ENCODE peak calls at places on chromosome 14, in five cellular contexts. One of them, this sample, is unnamed.

GRCh38 chr14:31228533-31228932 is 20.9 kb upstream of the HECTD1 start:
- DNase-seq in dorsolateral prefrontal cortex: no peak
- DNase-seq in upper lobe of right lung: no peak
- DNase-seq in brain microvascular endothelial cell: no peak
- DNase-seq in MM.1S: no peak
- DNase-seq in this sample: no peak

GRCh38 chr14:69719501-69719951 is 47.4 kb upstream of the SRSF5 start:
- DNase-seq in dorsolateral prefrontal cortex: no peak
- DNase-seq in upper lobe of right lung: peak
- DNase-seq in brain microvascular endothelial cell: peak
- DNase-seq in MM.1S: no peak
- DNase-seq in this sample: no peak

GRCh38 chr14:23056257-23056955 is 914 bp downstream of the CDH24 start:
- DNase-seq in dorsolateral prefrontal cortex: no peak
- DNase-seq in upper lobe of right lung: peak
- DNase-seq in brain microvascular endothelial cell: peak
- DNase-seq in MM.1S: peak
- DNase-seq in this sample: peak

GRCh38 chr14:23364164-23364571 is 804 bp downstream of the EFS start:
- DNase-seq in dorsolateral prefrontal cortex: peak
- DNase-seq in upper lobe of right lung: no peak
- DNase-seq in brain microvascular endothelial cell: no peak
- DNase-seq in MM.1S: no peak
- DNase-seq in this sample: no peak

GRCh38 chr14:103023881-103024473 is 33.4 kb downstream of the CDC42BPB start:
- DNase-seq in dorsolateral prefrontal cortex: no peak
- DNase-seq in upper lobe of right lung: no peak
- DNase-seq in brain microvascular endothelial cell: peak
- DNase-seq in MM.1S: no peak
- DNase-seq in this sample: no peak

GRCh38 chr14:35416108-35416750 is 11.7 kb upstream of the NFKBIA start:
- DNase-seq in dorsolateral prefrontal cortex: no peak
- DNase-seq in upper lobe of right lung: no peak
- DNase-seq in brain microvascular endothelial cell: no peak
- DNase-seq in MM.1S: peak
- DNase-seq in this sample: no peak

GRCh38 chr14:23800811-23801210 is 152.8 kb upstream of the DHRS4 start:
- DNase-seq in dorsolateral prefrontal cortex: no peak
- DNase-seq in upper lobe of right lung: no peak
- DNase-seq in brain microvascular endothelial cell: no peak
- DNase-seq in MM.1S: no peak
- DNase-seq in this sample: no peak

GRCh38 chr14:88901991-88902390 is 77.5 kb downstream of the TTC8 start:
- DNase-seq in dorsolateral prefrontal cortex: no peak
- DNase-seq in upper lobe of right lung: no peak
- DNase-seq in brain microvascular endothelial cell: no peak
- DNase-seq in MM.1S: no peak
- DNase-seq in this sample: no peak

GRCh38 chr14:44783899-44784298 is 177.8 kb downstream of the KLHL28 start:
- DNase-seq in dorsolateral prefrontal cortex: no peak
- DNase-seq in upper lobe of right lung: no peak
- DNase-seq in brain microvascular endothelial cell: no peak
- DNase-seq in MM.1S: no peak
- DNase-seq in this sample: no peak

GRCh38 chr14:44782775-44783238 is 178.9 kb downstream of the KLHL28 start:
- DNase-seq in dorsolateral prefrontal cortex: no peak
- DNase-seq in upper lobe of right lung: no peak
- DNase-seq in brain microvascular endothelial cell: no peak
- DNase-seq in MM.1S: no peak
- DNase-seq in this sample: no peak

GRCh38 chr14:44788612-44789011 is 173.1 kb downstream of the KLHL28 start:
- DNase-seq in dorsolateral prefrontal cortex: no peak
- DNase-seq in upper lobe of right lung: no peak
- DNase-seq in brain microvascular endothelial cell: no peak
- DNase-seq in MM.1S: no peak
- DNase-seq in this sample: no peak

GRCh38 chr14:44785096-44785495 is 176.7 kb downstream of the KLHL28 start:
- DNase-seq in dorsolateral prefrontal cortex: no peak
- DNase-seq in upper lobe of right lung: no peak
- DNase-seq in brain microvascular endothelial cell: no peak
- DNase-seq in MM.1S: no peak
- DNase-seq in this sample: no peak
- TF ChIP-seq CTCF in dorsolateral prefrontal cortex: no peak
- TF ChIP-seq CTCF in upper lobe of right lung: no peak
- TF ChIP-seq CTCF in brain microvascular endothelial cell: no peak
- TF ChIP-seq CTCF in MM.1S: no peak
- TF ChIP-seq CTCF in this sample: no peak

GRCh38 chr14:67883717-67884116 is 64.1 kb downstream of the RAD51B start:
- DNase-seq in dorsolateral prefrontal cortex: no peak
- DNase-seq in upper lobe of right lung: no peak
- DNase-seq in brain microvascular endothelial cell: no peak
- DNase-seq in MM.1S: peak
- DNase-seq in this sample: no peak
- TF ChIP-seq CTCF in dorsolateral prefrontal cortex: peak
- TF ChIP-seq CTCF in upper lobe of right lung: peak
- TF ChIP-seq CTCF in brain microvascular endothelial cell: no peak
- TF ChIP-seq CTCF in MM.1S: peak
- TF ChIP-seq CTCF in this sample: peak

DNA sequence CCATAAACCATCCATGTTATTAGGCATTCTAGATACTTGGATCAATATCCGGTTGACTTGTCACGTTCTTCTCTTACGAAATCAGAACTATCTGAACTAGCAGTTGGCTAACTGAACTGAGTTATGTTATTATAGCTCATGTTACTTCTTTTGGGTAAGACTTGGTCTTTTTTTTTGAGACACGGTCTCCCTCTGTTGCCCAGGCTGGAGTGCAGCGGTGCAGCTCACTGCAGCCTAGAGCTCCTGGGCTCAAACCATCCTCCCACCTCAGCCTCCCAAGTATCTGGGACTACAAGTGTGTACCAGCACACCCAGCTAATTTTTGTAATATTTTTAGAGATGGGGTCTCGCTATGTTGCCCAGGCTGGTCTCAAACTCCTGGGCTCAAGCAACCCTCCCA is 178.7 kb downstream of the PRKCH start:
- DNase-seq in dorsolateral prefrontal cortex: no peak
- DNase-seq in upper lobe of right lung: no peak
- DNase-seq in brain microvascular endothelial cell: no peak
- DNase-seq in MM.1S: no peak
- DNase-seq in this sample: no peak
- TF ChIP-seq CTCF in dorsolateral prefrontal cortex: no peak
- TF ChIP-seq CTCF in upper lobe of right lung: no peak
- TF ChIP-seq CTCF in brain microvascular endothelial cell: no peak
- TF ChIP-seq CTCF in MM.1S: no peak
- TF ChIP-seq CTCF in this sample: no peak

DNA sequence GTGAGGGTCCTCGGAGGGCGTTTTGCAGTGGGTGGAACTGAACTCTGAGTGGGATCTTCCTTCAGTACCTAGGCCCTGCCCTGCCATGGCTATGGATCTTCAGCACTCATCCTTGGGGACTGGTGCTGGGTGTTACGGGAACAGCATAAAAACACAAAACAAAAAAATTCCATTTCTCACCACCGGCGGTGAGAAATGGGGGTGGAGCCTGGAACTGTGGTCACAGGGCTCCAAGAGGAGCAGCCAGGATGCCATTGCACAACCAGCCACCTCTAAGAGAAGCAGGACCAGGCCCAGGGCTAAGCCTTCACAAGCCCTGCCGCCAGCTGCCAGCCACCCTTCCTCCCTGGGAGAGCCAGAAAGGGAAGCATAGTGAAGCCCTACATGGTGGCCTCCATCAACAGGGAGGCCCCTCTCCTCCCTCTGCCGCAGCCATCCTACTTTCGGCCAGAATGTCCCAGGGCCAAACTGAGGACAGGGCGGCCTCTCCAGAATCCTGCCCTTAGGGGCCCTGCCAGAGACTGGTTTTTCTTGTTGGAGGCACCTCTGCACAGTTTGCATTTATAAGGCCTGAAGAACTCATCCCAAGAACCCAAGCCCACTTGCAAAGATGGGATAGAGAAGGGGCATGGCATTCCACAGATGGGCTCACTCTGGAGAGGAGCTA is 76.5 kb downstream of the VCPKMT start:
- DNase-seq in dorsolateral prefrontal cortex: no peak
- DNase-seq in upper lobe of right lung: peak
- DNase-seq in brain microvascular endothelial cell: peak
- DNase-seq in MM.1S: no peak
- DNase-seq in this sample: no peak
- TF ChIP-seq CTCF in dorsolateral prefrontal cortex: no peak
- TF ChIP-seq CTCF in upper lobe of right lung: no peak
- TF ChIP-seq CTCF in brain microvascular endothelial cell: no peak
- TF ChIP-seq CTCF in MM.1S: no peak
- TF ChIP-seq CTCF in this sample: no peak

DNA sequence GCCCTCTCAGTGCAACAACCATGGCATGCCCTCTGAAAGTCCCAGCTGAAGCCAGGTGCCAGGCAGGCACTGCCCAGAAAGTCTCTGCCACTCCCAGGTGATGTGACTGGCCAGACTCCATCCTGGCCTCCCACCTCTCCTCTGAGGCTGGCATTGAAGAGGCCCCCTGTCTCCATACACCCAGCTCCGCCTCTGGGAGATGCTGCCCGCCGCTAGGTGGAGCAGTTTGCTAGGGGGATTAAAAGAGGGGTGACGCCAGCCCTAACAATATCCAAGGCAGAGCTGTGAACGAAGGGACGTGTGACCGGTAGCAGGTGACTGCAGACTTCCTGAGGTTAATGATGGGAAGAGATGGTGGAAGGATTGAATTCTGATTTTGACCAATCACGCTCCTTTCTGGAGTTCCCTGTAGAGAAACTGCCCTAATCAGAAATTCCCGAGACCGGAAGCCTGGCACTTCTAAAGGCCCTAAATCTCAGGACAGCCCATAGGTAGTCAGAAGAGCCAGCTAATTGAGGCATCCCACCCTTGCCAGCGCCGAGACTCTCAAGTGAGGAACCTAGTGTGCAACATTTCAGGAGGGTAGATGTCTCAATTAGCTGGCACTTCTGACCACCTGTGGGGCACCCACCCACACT is 8.3 kb upstream of the PLEK2 start:
- DNase-seq in dorsolateral prefrontal cortex: no peak
- DNase-seq in upper lobe of right lung: no peak
- DNase-seq in brain microvascular endothelial cell: no peak
- DNase-seq in MM.1S: peak
- DNase-seq in this sample: no peak
- TF ChIP-seq CTCF in dorsolateral prefrontal cortex: peak
- TF ChIP-seq CTCF in upper lobe of right lung: peak
- TF ChIP-seq CTCF in brain microvascular endothelial cell: peak
- TF ChIP-seq CTCF in MM.1S: peak
- TF ChIP-seq CTCF in this sample: peak

GRCh38 chr14:91320266-91320665 is 75.8 kb upstream of the GPR68 start:
- DNase-seq in dorsolateral prefrontal cortex: no peak
- DNase-seq in upper lobe of right lung: no peak
- DNase-seq in brain microvascular endothelial cell: no peak
- DNase-seq in MM.1S: no peak
- DNase-seq in this sample: no peak

GRCh38 chr14:91318911-91319310 is 74.4 kb upstream of the GPR68 start:
- DNase-seq in dorsolateral prefrontal cortex: no peak
- DNase-seq in upper lobe of right lung: no peak
- DNase-seq in brain microvascular endothelial cell: no peak
- DNase-seq in MM.1S: no peak
- DNase-seq in this sample: no peak

GRCh38 chr14:91316761-91317160 is 72.3 kb upstream of the GPR68 start:
- DNase-seq in dorsolateral prefrontal cortex: no peak
- DNase-seq in upper lobe of right lung: no peak
- DNase-seq in brain microvascular endothelial cell: no peak
- DNase-seq in MM.1S: no peak
- DNase-seq in this sample: no peak

GRCh38 chr14:91315844-91316267 is 71.4 kb upstream of the GPR68 start:
- DNase-seq in dorsolateral prefrontal cortex: no peak
- DNase-seq in upper lobe of right lung: no peak
- DNase-seq in brain microvascular endothelial cell: no peak
- DNase-seq in MM.1S: peak
- DNase-seq in this sample: peak

DNA sequence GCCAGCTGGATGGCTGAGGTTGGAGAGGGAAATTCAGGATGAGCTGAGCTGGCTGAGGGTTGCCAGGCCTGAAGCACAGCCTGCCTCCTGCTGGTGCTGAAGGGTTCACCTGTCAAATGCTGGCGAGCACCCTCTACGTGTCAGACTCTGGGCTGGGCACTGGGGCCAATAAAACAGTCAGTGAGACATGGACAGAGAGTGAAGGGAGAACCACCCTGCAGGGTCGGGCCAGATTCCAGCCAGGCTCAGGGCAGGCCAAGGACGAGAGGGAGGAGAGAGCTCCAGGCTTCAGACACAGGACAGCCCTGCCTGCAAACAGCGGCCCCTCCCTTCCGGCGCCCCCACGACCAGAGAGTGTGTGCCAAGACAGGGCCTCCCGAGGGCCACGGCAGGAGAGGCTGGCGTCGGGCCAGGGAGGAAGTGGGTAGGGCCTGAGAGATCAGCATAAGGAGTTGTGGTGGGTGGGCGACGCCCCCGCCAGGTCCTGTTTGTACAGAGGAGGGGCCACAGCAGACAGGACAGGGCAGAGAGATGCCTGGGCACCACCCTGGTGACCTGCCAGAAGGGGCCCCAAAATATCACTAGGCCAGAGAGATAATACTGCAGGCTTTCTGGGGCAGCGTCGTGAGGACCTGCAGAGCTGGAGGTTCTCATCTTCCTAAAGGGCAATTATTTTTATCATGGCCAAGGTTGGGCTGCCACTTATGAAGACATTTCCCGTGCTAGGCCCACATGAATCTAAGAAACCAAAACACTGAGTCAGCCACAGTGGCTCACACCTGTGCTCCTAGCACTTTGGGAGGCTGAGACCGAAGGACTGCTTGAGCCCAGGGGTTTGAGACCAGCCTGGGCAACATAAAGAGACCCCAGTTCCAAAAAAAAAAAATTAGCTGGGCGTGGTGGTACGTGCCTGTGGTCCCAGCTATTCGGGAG is 73.1 kb upstream of the GPR68 start:
- DNase-seq in dorsolateral prefrontal cortex: no peak
- DNase-seq in upper lobe of right lung: peak
- DNase-seq in brain microvascular endothelial cell: no peak
- DNase-seq in MM.1S: peak
- DNase-seq in this sample: peak
- TF ChIP-seq CTCF in dorsolateral prefrontal cortex: no peak
- TF ChIP-seq CTCF in upper lobe of right lung: peak
- TF ChIP-seq CTCF in brain microvascular endothelial cell: peak
- TF ChIP-seq CTCF in MM.1S: peak
- TF ChIP-seq CTCF in this sample: no peak

DNA sequence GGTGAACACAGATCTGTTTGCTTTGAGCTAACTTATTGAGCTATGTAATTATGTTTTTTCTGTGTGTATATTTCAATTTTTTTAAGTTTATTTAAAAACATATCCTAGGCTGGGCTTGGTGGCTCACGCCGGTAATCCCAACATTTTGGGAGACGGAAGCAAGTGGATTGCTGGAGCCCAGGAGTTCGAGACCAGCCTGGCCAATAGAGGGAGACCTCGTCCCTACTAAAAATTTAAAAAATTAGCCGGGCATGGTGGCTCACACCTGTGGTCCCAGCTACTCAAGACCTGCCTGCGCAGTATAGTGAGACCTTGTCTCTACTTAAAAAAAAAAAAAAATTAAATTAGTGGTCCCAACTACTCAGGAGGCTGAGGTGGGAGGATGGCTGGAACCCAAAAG is 16.2 kb upstream of the RNASE1 start:
- DNase-seq in dorsolateral prefrontal cortex: no peak
- DNase-seq in upper lobe of right lung: no peak
- DNase-seq in brain microvascular endothelial cell: no peak
- DNase-seq in MM.1S: no peak
- DNase-seq in this sample: no peak
- TF ChIP-seq CTCF in dorsolateral prefrontal cortex: no peak
- TF ChIP-seq CTCF in upper lobe of right lung: no peak
- TF ChIP-seq CTCF in brain microvascular endothelial cell: peak
- TF ChIP-seq CTCF in MM.1S: no peak
- TF ChIP-seq CTCF in this sample: no peak